ENCODE peak calls at places on chromosomes 11 and 22, in seven cellular contexts. E is breast epithelium, Z is A549, O is spleen, M is lower leg skin, Y is body of pancreas, N is adrenal gland. K is an unnamed sample.
A peak's percentile ranks its signal among the peaks of the same experiment; 100 is the strongest.

GRCh38 chr11:235180-235997 is 753 bp downstream of the SIRT3 start:
- DNase-seq in O (no peak), E (peak; percentile 30), Z (no peak), Y (no peak), M (no peak), N (no peak), K (peak; percentile 61)

GRCh38 chr22:32020117-32020516 is 22.9 kb upstream of the SLC5A1 start:
- DNase-seq in E (no peak), N (no peak), Z (peak; percentile 22), Y (no peak), M (no peak), O (no peak), K (no peak)

GRCh38 chr11:69442012-69442806 is 39.3 kb upstream of the LINC01488 start:
- DNase-seq in E (no peak), N (no peak), Z (no peak), O (peak; percentile 42), M (no peak), Y (no peak), K (peak; percentile 46)

GRCh38 chr11:13881176-13881680 is 81.3 kb upstream of the SPON1 start:
- DNase-seq in M (no peak), E (no peak), N (no peak), Z (no peak), O (no peak), Y (no peak), K (no peak)

GRCh38 chr11:75633409-75634011 is 35.3 kb downstream of the MAP6 start:
- DNase-seq in E (no peak), O (no peak), Y (no peak), N (no peak), M (no peak), Z (no peak), K (no peak)

GRCh38 chr11:128843198-128843766 is 23.8 kb downstream of the KCNJ1 start:
- DNase-seq in N (no peak), Y (no peak), O (no peak), M (no peak), Z (no peak), E (no peak), K (no peak)

GRCh38 chr22:26489447-26490036 is 5.9 kb downstream of the SRRD start:
- DNase-seq in N (no peak), Z (no peak), Y (no peak), O (no peak), M (no peak), E (no peak), K (no peak)

GRCh38 chr11:86495341-86495740 is 120.7 kb downstream of the CCDC81 start:
- DNase-seq in O (no peak), Z (no peak), E (no peak), N (no peak), Y (no peak), M (no peak), K (no peak)

GRCh38 chr22:19658967-19659804 is 55.1 kb upstream of the SEPTIN5 start:
- DNase-seq in O (no peak), E (no peak), Y (no peak), Z (no peak), N (no peak), M (no peak), K (no peak)

GRCh38 chr11:44623716-44624491 is 58.4 kb downstream of the CD82 start:
- DNase-seq in E (no peak), N (peak; percentile 17), M (peak; percentile 13), O (peak; percentile 72), Z (no peak), Y (peak; percentile 10), K (peak; percentile 67)

GRCh38 chr11:34068098-34068497 is 16.6 kb downstream of the CAPRIN1 start:
- DNase-seq in N (no peak), E (no peak), Y (no peak), Z (no peak), M (no peak), O (no peak), K (no peak)

GRCh38 chr22:37377927-37378326 is 49.4 kb downstream of the ELFN2 start:
- DNase-seq in Z (no peak), Y (no peak), M (no peak), N (no peak), O (no peak), E (no peak), K (no peak)

GRCh38 chr22:19554834-19555404 is 30.7 kb upstream of the CLDN5 start:
- DNase-seq in E (peak; percentile 65), O (no peak), Z (peak; percentile 59), M (no peak), N (peak; percentile 42), Y (no peak), K (peak; percentile 26)

GRCh38 chr11:111283945-111284481 is 14.3 kb upstream of the POU2AF3 start:
- DNase-seq in M (no peak), O (peak; percentile 81), E (no peak), Z (no peak), Y (no peak), N (no peak), K (no peak)

GRCh38 chr11:1458340-1459218 is 28.0 kb downstream of the MOB2 start:
- DNase-seq in M (no peak), Z (peak; percentile 55), N (peak; percentile 65), Y (peak; percentile 54), E (no peak), O (no peak), K (peak; percentile 96)

GRCh38 chr11:66186470-66186869 is 82.0 kb upstream of the RAB1B start:
- DNase-seq in N (no peak), Y (no peak), O (no peak), E (no peak), Z (no peak), M (no peak), K (no peak)

GRCh38 chr22:36773935-36774334 is 2.0 kb downstream of the IFT27 start:
- DNase-seq in Y (no peak), M (no peak), Z (peak; percentile 63), N (no peak), E (no peak), O (no peak), K (no peak)

GRCh38 chr11:47858169-47858543 is 10.0 kb upstream of the NUP160 start:
- DNase-seq in E (no peak), M (peak; percentile 27), O (no peak), Y (no peak), N (no peak), Z (peak; percentile 97), K (no peak)

GRCh38 chr11:12225046-12225739 is 114.8 kb downstream of the MICAL2 start:
- DNase-seq in O (no peak), Y (no peak), E (no peak), Z (no peak), M (no peak), N (no peak), K (no peak)

GRCh38 chr22:30605449-30606110 is 1.4 kb upstream of the TCN2 start:
- DNase-seq in O (no peak), Z (peak; percentile 69), M (peak; percentile 43), Y (peak; percentile 72), N (peak; percentile 70), E (no peak), K (no peak)

GRCh38 chr11:35404397-35404775 is 15.0 kb downstream of the SLC1A2 start:
- DNase-seq in M (no peak), N (peak; percentile 61), O (no peak), E (no peak), Y (peak; percentile 91), Z (peak; percentile 54), K (no peak)

GRCh38 chr22:19965771-19966709 is 24.4 kb upstream of the TXNRD2 start:
- DNase-seq in O (no peak), Y (no peak), N (no peak), E (no peak), Z (no peak), M (no peak), K (no peak)

GRCh38 chr11:69546735-69547370 is 65.4 kb downstream of the LINC01488 start:
- DNase-seq in O (peak; percentile 43), Y (no peak), N (no peak), M (no peak), E (peak; percentile 9), Z (no peak), K (peak; percentile 8)

GRCh38 chr11:35237860-35238715 is 99.1 kb downstream of the CD44 start:
- DNase-seq in E (no peak), M (peak; percentile 44), Y (peak; percentile 33), N (peak; percentile 76), O (no peak), Z (peak; percentile 72), K (no peak)

GRCh38 chr11:17388609-17389204 is at the start of gene KCNJ11:
- DNase-seq in Y (peak; percentile 43), Z (no peak), M (no peak), O (no peak), N (no peak), E (no peak), K (no peak)

DNA sequence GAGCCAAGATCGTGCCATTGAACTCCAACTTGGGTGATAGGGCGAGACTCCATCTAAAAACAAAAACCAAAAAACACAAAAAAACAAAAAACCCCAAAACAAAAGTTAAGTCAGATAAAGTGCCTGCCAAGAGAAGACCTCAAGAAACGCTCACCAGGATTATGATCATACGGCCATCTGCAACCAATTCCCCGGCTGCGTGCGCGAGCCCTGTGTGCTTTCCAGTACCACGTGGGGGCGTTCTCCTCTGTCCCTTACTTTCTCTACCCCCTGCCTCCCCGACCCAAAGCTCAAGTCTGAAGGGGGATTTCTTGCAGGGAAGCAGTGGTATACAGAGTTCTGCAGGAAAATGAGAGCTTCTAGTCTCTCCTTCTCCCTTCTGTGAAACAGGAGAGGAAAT is 10.5 kb upstream of the RPS19BP1 start:
- DNase-seq in Z (peak; percentile 35), E (no peak), O (no peak), M (no peak), N (no peak), Y (no peak), K (no peak)
- TF ChIP-seq CTCF in Z (peak; percentile 31), E (no peak), O (no peak), M (no peak), N (no peak), Y (peak; percentile 6), K (no peak)

GRCh38 chr11:76762867-76763572 is 20.1 kb upstream of the TSKU start:
- DNase-seq in O (peak; percentile 34), Z (no peak), E (no peak), N (no peak), Y (no peak), M (no peak), K (peak; percentile 53)

GRCh38 chr11:76764941-76765340 is 18.2 kb upstream of the TSKU start:
- DNase-seq in O (peak; percentile 51), M (no peak), Y (no peak), N (no peak), Z (no peak), E (no peak), K (no peak)

GRCh38 chr11:76765863-76766350 is 17.2 kb upstream of the TSKU start:
- DNase-seq in Y (no peak), N (peak; percentile 72), M (no peak), E (no peak), O (peak; percentile 53), Z (no peak), K (no peak)

GRCh38 chr11:76761959-76762358 is 21.2 kb upstream of the TSKU start:
- DNase-seq in O (no peak), Z (no peak), Y (no peak), N (no peak), E (no peak), M (no peak), K (peak; percentile 36)

GRCh38 chr11:76763573-76764348 is 19.4 kb upstream of the TSKU start:
- DNase-seq in N (no peak), E (no peak), M (no peak), O (peak; percentile 41), Z (peak; percentile 42), Y (no peak), K (no peak)
- H3K4me3 ChIP-seq in N (no peak overlapping the region), E (no peak overlapping the region), M (no peak overlapping the region), O (no peak overlapping the region), Z (no peak overlapping the region), Y (no peak overlapping the region), K (no peak overlapping the region)

GRCh38 chr11:94130589-94131362 is 2.1 kb downstream of the PANX1 start:
- DNase-seq in Z (no peak), N (no peak), Y (no peak), E (no peak), M (peak; percentile 43), O (no peak), K (no peak)
- TF ChIP-seq POLR2A in Z (no peak), N (no peak), Y (peak; percentile 19), E (no peak), M (no peak), O (no peak), K (no peak)

GRCh38 chr22:46025225-46025972 is 48.4 kb upstream of the WNT7B start:
- DNase-seq in N (no peak), O (peak; percentile 23), E (peak; percentile 20), Y (peak; percentile 9), Z (no peak), M (no peak), K (peak; percentile 54)
- TF ChIP-seq CTCF in N (no peak), O (no peak), E (no peak), Y (no peak), Z (no peak), M (no peak), K (no peak)

K was measured in sigmoid colon.